ENCODE peak calls at places on chromosomes 2 and 18, in four cellular contexts. P is NCI-H774, G is gastrocnemius medialis, Q is mesendoderm. Y is an unnamed sample.

GRCh38 chr2:134333646-134334189 is 79.8 kb downstream of the MGAT5 start:
- DNase-seq in P (no peak), G (no peak), Q (no peak), Y (no peak)

GRCh38 chr2:121146630-121147029 is 138.4 kb downstream of the TFCP2L1 start:
- DNase-seq in P (no peak), G (no peak), Q (no peak), Y (no peak)

GRCh38 chr2:62578837-62579640 is 73.0 kb upstream of the TMEM17 start:
- DNase-seq in P (no peak), G (no peak), Q (no peak), Y (no peak)

GRCh38 chr18:21100141-21100540 is 11.5 kb downstream of the ROCK1 start:
- DNase-seq in P (no peak), G (no peak), Q (no peak), Y (no peak)

GRCh38 chr2:25279091-25279651 is 62.6 kb downstream of the DNMT3A start:
- DNase-seq in P (no peak), G (peak; percentile 70), Q (no peak), Y (peak; percentile 69)

GRCh38 chr18:58060254-58060653 is 16.2 kb downstream of the NEDD4L start:
- DNase-seq in P (no peak), G (no peak), Q (no peak), Y (no peak)

GRCh38 chr2:218285604-218286003 is 6.7 kb downstream of the TMBIM1 start:
- DNase-seq in P (no peak), G (peak; percentile 77), Q (no peak), Y (peak; percentile 74)

GRCh38 chr2:108534577-108535379 is 508 bp downstream of the LIMS1 start:
- DNase-seq in P (no peak), G (no peak), Q (peak; percentile 65), Y (peak; percentile 68)

GRCh38 chr2:229920011-229920781 is 1.6 kb downstream of the TRIP12 start:
- DNase-seq in P (no peak), G (no peak), Q (peak; percentile 32), Y (no peak)

GRCh38 chr2:159600752-159601151 is 15.6 kb downstream of the BAZ2B start:
- DNase-seq in P (no peak), G (no peak), Q (peak; percentile 55), Y (no peak)

GRCh38 chr2:220962556-220962955 is 609.5 kb downstream of the EPHA4 start:
- DNase-seq in P (no peak), G (no peak), Q (peak; percentile 14), Y (no peak)

GRCh38 chr2:239292531-239292930 is 108.3 kb downstream of the HDAC4 start:
- DNase-seq in P (no peak), G (peak; percentile 4), Q (no peak), Y (no peak)

GRCh38 chr2:197073701-197074433 is 147.4 kb upstream of the PGAP1 start:
- DNase-seq in P (no peak), G (no peak), Q (no peak), Y (no peak)

GRCh38 chr2:45856391-45857055 is 205.0 kb downstream of the PRKCE start:
- DNase-seq in P (no peak), G (no peak), Q (no peak), Y (no peak)

GRCh38 chr2:232761301-232761907 is 15.0 kb downstream of the KCNJ13 start:
- DNase-seq in P (no peak), G (no peak), Q (peak; percentile 44), Y (no peak)

GRCh38 chr18:5596585-5596984 is 52.8 kb upstream of the EPB41L3 start:
- DNase-seq in P (no peak), G (no peak), Q (no peak), Y (no peak)

Y was measured in psoas muscle.